ENCODE peak calls at places on chromosomes 6 and 20, in five cellular contexts. E, Q, G, F and Y are unnamed samples. For H3K4me1, the result is how much of the 10 kb centered on the place peaks cover.

GRCh38 chr20:62821726-62822210 is 4.9 kb downstream of the COL9A3 start:
- DNase-seq in E (no peak), G (no peak), Q (no peak), F (no peak), Y (no peak)

GRCh38 chr6:169473663-169474062 is 220.0 kb upstream of the THBS2 start:
- DNase-seq in F (no peak), G (no peak), Q (no peak), E (no peak), Y (no peak)

GRCh38 chr20:2946988-2947961 is 74.0 kb downstream of the PTPRA start:
- DNase-seq in F (no peak), G (no peak), Q (peak), E (no peak), Y (no peak)

GRCh38 chr6:113858067-113858604 is 991 bp downstream of the MARCKS start:
- DNase-seq in F (peak), G (peak), E (peak), Q (peak), Y (no peak)

GRCh38 chr20:39298116-39298515 is 336.0 kb downstream of the DHX35 start:
- DNase-seq in E (no peak), F (no peak), Q (no peak), G (no peak), Y (no peak)

GRCh38 chr6:14857501-14857900 is 388.4 kb upstream of the JARID2 start:
- DNase-seq in F (peak), G (peak), E (no peak), Q (no peak), Y (no peak)

GRCh38 chr20:7392551-7392950 is 547.7 kb downstream of the HAO1 start:
- DNase-seq in Q (no peak), E (no peak), G (no peak), F (no peak), Y (no peak)

GRCh38 chr20:11193241-11193640 is 519.4 kb upstream of the JAG1 start:
- DNase-seq in E (no peak), G (no peak), F (no peak), Q (no peak), Y (no peak)

GRCh38 chr6:22755605-22756004 is 186.2 kb downstream of the HDGFL1 start:
- DNase-seq in E (no peak), F (no peak), G (no peak), Q (no peak), Y (no peak)

GRCh38 chr6:151229401-151230276 is 10.1 kb upstream of the AKAP12 start:
- DNase-seq in F (no peak), Q (no peak), E (no peak), G (no peak), Y (no peak)

GRCh38 chr6:157715766-157716171 is 107.3 kb upstream of the SNX9 start:
- DNase-seq in Q (peak), E (no peak), F (peak), G (peak), Y (no peak)

GRCh38 chr6:167232355-167232754 is 58.8 kb upstream of the UNC93A start:
- DNase-seq in E (no peak), F (no peak), Q (no peak), G (no peak), Y (no peak)

GRCh38 chr20:49866051-49866450 is 49.3 kb downstream of the SPATA2 start:
- DNase-seq in G (no peak), F (no peak), Q (no peak), E (no peak), Y (no peak)

GRCh38 chr6:53986165-53986720 is 125.0 kb upstream of the MLIP start:
- DNase-seq in F (peak), G (no peak), E (peak), Q (peak), Y (no peak)

GRCh38 chr6:52106994-52107393 is 19.6 kb upstream of the PKHD1 start:
- DNase-seq in E (no peak), G (no peak), Q (no peak), F (no peak), Y (peak)

GRCh38 chr6:39074486-39074885 is 25.9 kb downstream of the GLP1R start:
- DNase-seq in F (no peak), G (no peak), Q (no peak), E (no peak), Y (no peak)

GRCh38 chr6:113969888-113970807 is 800 bp downstream of the HDAC2 start:
- DNase-seq in E (no peak), Q (peak), F (peak), G (peak), Y (no peak)

GRCh38 chr6:48474764-48475674 is 364.0 kb upstream of the PTCHD4 start:
- DNase-seq in F (no peak), G (no peak), E (no peak), Q (no peak), Y (no peak)

GRCh38 chr6:107179004-107179403 is 63.7 kb upstream of the BEND3 start:
- DNase-seq in F (no peak), G (no peak), Q (no peak), E (no peak), Y (no peak)

GRCh38 chr6:35149891-35150566 is 8.9 kb upstream of the TCP11 start:
- DNase-seq in Q (no peak), G (no peak), F (no peak), E (no peak), Y (peak)

GRCh38 chr6:145028144-145028818 is 707.0 kb downstream of the EPM2A start:
- DNase-seq in F (no peak), G (no peak), Q (no peak), E (peak), Y (no peak)

GRCh38 chr6:108114861-108115597 is 40.5 kb upstream of the OSTM1 start:
- DNase-seq in E (no peak), G (peak), F (peak), Q (peak), Y (no peak)

GRCh38 chr20:57389695-57390603 is 1.2 kb upstream of the RBM38 start:
- DNase-seq in G (peak), E (no peak), Q (peak), F (peak), Y (no peak)

GRCh38 chr6:149963212-149963461 is 606 bp upstream of the ULBP1 start:
- DNase-seq in G (no peak), F (no peak), Q (no peak), E (peak), Y (no peak)

GRCh38 chr6:148997863-148998262 is 251.0 kb downstream of the UST start:
- DNase-seq in E (no peak), Q (no peak), F (no peak), G (no peak), Y (no peak)

GRCh38 chr6:135604035-135604865 is 106.7 kb upstream of the AHI1 start:
- DNase-seq in Q (no peak), G (no peak), E (no peak), F (no peak), Y (no peak)

GRCh38 chr6:158321960-158322359 is 9.7 kb downstream of the TULP4 start:
- DNase-seq in G (no peak), Q (no peak), E (no peak), F (no peak), Y (no peak)

GRCh38 chr6:94215614-94216013 is 796.3 kb upstream of the EPHA7 start:
- DNase-seq in E (no peak), F (no peak), Q (no peak), G (no peak), Y (no peak)

GRCh38 chr6:142195862-142196536 is 48.9 kb downstream of the VTA1 start:
- DNase-seq in G (no peak), E (no peak), F (no peak), Q (no peak), Y (no peak)

GRCh38 chr6:109852713-109853112 is 125.4 kb upstream of the GPR6 start:
- DNase-seq in G (no peak), F (no peak), Q (no peak), E (no peak), Y (no peak)

DNA sequence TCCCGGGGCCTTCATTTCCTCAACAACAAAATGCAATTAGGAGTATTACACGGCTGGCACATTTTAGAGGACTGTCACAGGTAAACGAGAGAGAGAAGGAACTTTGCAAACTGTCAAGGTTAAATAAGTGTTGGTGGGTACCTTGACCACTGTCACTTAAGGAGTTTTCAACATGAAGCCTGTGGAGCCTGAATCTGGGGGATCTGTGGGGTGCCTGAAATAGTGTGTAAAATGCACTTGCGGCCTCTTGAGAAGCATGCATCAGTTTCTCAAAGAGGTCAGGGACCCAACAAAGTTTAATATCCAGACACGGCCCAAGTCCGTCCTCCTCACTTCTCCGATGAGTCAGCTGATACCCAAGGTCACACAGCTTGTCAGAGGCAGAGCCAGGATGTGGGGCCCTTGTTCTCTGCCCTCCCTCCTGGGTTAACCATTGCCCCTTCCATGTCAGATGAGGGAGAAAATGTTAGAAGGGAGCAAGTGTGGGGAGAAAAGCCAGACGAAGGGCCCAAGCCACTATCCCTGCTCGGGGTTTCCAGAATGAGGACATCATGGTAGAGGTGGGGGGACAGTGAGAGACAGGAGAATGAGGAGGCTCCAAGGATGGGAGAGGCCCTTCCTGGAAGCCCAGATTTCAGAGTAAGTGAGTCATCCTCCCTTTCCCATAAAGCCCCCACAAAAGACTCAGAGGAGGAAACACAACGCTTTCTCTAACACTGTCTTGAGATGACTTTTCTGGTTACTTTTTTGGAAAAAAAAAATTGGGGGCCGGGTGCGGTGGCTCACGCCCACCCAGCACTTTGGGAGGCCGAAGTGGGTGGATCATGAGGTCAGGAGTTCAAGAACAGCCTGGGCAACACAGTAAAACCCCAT is 42.2 kb downstream of the C6orf132 start:
- DNase-seq in F (peak), Q (no peak), E (no peak), G (peak), Y (no peak)
- H3K4me1 ChIP-seq in F (half or more), Q (under half), E (under half), G (under half), Y (under half)

GRCh38 chr6:147382945-147383554 is 125.4 kb upstream of the SAMD5 start:
- DNase-seq in Q (no peak), F (no peak), G (no peak), E (peak), Y (no peak)

GRCh38 chr6:147381734-147382133 is 126.8 kb upstream of the SAMD5 start:
- DNase-seq in E (no peak), F (no peak), G (no peak), Q (no peak), Y (no peak)

GRCh38 chr6:147384737-147385710 is 123.5 kb upstream of the SAMD5 start:
- DNase-seq in Q (no peak), E (no peak), F (no peak), G (no peak), Y (no peak)

GRCh38 chr6:147378819-147379218 is 129.7 kb upstream of the SAMD5 start:
- DNase-seq in G (no peak), E (no peak), F (no peak), Q (no peak), Y (no peak)

GRCh38 chr6:147384029-147384428 is 124.5 kb upstream of the SAMD5 start:
- DNase-seq in G (no peak), F (no peak), Q (no peak), E (no peak), Y (no peak)
- TF ChIP-seq POLR2A in G (no peak), F (no peak), Q (no peak), E (no peak), Y (no peak)

GRCh38 chr20:17957505-17958325 is 10.9 kb downstream of the SNX5 start:
- DNase-seq in F (no peak), G (no peak), E (no peak), Q (no peak), Y (no peak)

GRCh38 chr20:17959257-17959627 is 9.4 kb downstream of the SNX5 start:
- DNase-seq in Q (no peak), F (no peak), E (no peak), G (no peak), Y (no peak)

GRCh38 chr20:17960927-17961599 is 7.5 kb downstream of the SNX5 start:
- DNase-seq in E (no peak), F (peak), G (peak), Q (no peak), Y (no peak)

GRCh38 chr20:17956099-17956685 is 12.4 kb downstream of the SNX5 start:
- DNase-seq in E (no peak), G (no peak), Q (no peak), F (no peak), Y (no peak)

GRCh38 chr20:17958326-17959256 is 10.0 kb downstream of the SNX5 start:
- DNase-seq in G (no peak), F (no peak), E (no peak), Q (no peak), Y (no peak)
- H3K4me1 ChIP-seq in G (under half), F (half or more), E (half or more), Q (half or more), Y (half or more)

GRCh38 chr6:31811645-31812044 is 3.4 kb downstream of the HSPA1L start:
- DNase-seq in F (no peak), E (no peak), G (no peak), Q (no peak), Y (no peak)

GRCh38 chr6:31805939-31806469 is 762 bp downstream of the LSM2 start:
- DNase-seq in E (no peak), G (no peak), Q (no peak), F (no peak), Y (no peak)

DNA sequence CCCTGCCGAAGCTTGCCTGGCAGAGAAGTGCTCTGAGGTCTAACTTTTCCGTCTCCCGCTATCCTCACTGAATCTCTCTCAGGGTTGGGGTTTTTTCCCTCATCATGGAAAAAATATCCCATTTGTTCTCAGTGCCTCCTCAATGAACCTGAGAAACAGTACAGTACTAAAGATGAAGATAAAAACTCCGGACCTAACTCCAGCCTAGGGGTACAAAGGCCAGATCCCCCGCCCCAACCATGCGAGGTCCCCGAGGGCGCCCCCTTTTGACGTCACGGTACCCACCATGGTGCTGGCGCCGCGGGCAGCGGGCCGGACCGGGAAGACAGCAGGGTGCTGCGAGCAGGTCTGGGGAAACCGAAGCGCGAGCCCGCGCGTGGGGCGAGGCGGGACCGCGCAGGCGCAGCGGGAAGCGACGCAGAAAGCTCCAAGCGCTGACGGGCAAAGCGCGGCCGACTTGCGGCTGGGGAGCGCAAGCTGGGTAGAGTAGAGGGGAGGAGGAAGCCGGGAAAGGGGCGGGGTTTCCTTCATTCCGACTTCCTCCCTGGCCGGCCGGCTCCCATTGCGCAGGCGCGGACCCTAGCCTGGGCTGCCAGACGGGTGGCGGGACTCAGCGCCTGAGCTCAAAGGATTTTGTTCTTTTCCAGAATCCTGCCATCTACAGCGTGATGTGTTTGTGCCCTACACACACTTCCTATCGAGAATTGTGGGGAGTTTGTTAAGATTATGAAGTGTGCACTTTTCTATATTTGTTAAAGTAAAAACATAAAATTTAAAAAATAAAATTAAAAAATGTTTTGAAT is at the start of gene LSM2:
- DNase-seq in F (peak), G (peak), E (peak), Q (peak), Y (peak)
- TF ChIP-seq POLR2A in F (peak), G (peak), E (peak), Q (peak), Y (peak)

GRCh38 chr20:1002682-1003561 is 811 bp upstream of the RSPO4 start:
- DNase-seq in Q (no peak), F (no peak), G (no peak), E (no peak), Y (no peak)
- H3K4me1 ChIP-seq in Q (under half), F (under half), G (under half), E (under half), Y (under half)

DNA sequence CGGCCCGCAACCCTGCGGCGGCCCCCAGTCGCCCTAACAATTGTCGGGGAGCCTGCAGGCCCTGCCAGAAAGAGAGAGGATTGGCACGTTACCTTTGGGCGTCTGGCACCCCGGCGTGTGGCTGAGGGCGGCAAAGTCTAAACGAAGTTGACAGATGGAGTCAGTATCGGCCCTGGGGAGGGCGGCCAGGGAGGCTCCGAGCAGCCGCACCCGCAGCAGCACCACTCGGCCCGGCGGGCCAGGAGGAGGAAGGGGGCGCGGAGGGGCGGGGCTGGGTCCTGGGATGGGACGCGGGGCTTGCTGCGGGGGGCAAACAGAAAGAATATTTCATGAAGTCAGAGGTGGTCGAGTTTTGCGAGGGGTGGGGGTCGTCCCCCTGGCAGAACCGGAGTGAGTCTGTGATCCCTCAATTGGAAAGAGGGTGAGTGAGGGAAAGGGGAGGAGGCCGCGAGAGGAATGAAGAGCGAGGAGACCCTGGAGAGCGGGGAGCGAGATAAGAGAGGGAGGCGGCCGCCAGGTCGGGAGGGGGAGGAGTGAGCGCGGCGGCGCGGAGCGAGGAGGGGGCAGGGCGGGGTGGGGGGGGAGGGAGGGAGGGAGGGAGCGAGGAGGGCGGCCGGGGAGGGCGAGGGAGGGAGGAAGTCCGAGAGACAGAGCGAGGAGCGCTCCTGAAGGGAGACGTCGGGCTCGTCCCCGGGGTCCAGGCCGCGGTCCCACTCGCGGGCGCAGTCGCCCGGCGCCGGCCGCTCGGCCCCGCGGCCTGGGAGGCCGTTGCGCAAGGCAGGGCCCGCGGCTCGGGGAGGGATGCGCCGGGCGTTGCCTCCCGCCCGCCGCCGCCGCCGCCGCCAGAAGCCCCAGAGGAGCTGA is at the start of gene FOXF2:
- DNase-seq in F (no peak), E (peak), Q (no peak), G (no peak), Y (no peak)
- TF ChIP-seq POLR2A in F (no peak), E (no peak), Q (no peak), G (no peak), Y (no peak)